ENCODE peak calls at places on chromosomes 1 and 21, in four cellular contexts. D, L, X and G are unnamed samples.

GRCh38 chr1:204990059-204990664 is 52.9 kb upstream of the CNTN2 start:
- DNase-seq in D (no peak), X (no peak), L (no peak), G (no peak)

GRCh38 chr1:76782777-76783176 is 84.5 kb upstream of the ST6GALNAC5 start:
- DNase-seq in L (no peak), D (no peak), X (no peak), G (no peak)

GRCh38 chr1:39816431-39817090 is 27.9 kb upstream of the BMP8B start:
- DNase-seq in X (peak; percentile 55), L (peak; percentile 86), D (peak; percentile 92), G (peak; percentile 49)

GRCh38 chr1:26097696-26098095 is 13.9 kb upstream of the PDIK1L start:
- DNase-seq in L (no peak), X (no peak), D (no peak), G (no peak)

GRCh38 chr21:42407476-42407875 is 3.8 kb downstream of the UBASH3A start:
- DNase-seq in X (no peak), L (no peak), D (no peak), G (no peak)

GRCh38 chr1:159076753-159077656 is at the start of gene AIM2:
- DNase-seq in X (peak; percentile 97), D (no peak), L (peak; percentile 76), G (no peak)

GRCh38 chr1:95116666-95117206 is 419 bp upstream of the TLCD4 start:
- DNase-seq in L (peak; percentile 73), D (peak; percentile 78), X (no peak), G (peak; percentile 77)

GRCh38 chr1:198212675-198213074 is 55.9 kb downstream of the NEK7 start:
- DNase-seq in X (no peak), L (no peak), D (no peak), G (no peak)

GRCh38 chr1:19735419-19736127 is 64.1 kb downstream of the TMCO4 start:
- DNase-seq in L (no peak), X (no peak), D (no peak), G (no peak)

GRCh38 chr1:67619080-67619479 is 65.9 kb upstream of the GADD45A start:
- DNase-seq in D (peak; percentile 8), L (no peak), X (no peak), G (no peak)

GRCh38 chr1:6485937-6486250 is 5.6 kb downstream of the PLEKHG5 start:
- DNase-seq in L (peak; percentile 48), X (no peak), D (no peak), G (no peak)

GRCh38 chr1:163834778-163835177 is 513.0 kb downstream of the NUF2 start:
- DNase-seq in D (no peak), L (no peak), X (no peak), G (no peak)

GRCh38 chr1:162040657-162041056 is 17.0 kb upstream of the OLFML2B start:
- DNase-seq in X (no peak), L (no peak), D (no peak), G (peak; percentile 12)

GRCh38 chr1:181149326-181150000 is 61.0 kb downstream of the IER5 start:
- DNase-seq in X (no peak), D (no peak), L (no peak), G (no peak)

GRCh38 chr1:200483491-200484143 is 73.8 kb upstream of the ZNF281 start:
- DNase-seq in L (peak; percentile 33), D (no peak), X (peak; percentile 72), G (peak; percentile 77)

GRCh38 chr1:212698467-212699103 is 1.1 kb downstream of the BATF3 start:
- DNase-seq in L (no peak), D (no peak), X (no peak), G (no peak)

GRCh38 chr1:34929497-34929852 is at the start of gene DLGAP3:
- DNase-seq in X (no peak), D (peak; percentile 69), L (peak; percentile 78), G (no peak)

GRCh38 chr1:241063281-241063680 is 293.7 kb downstream of the RGS7 start:
- DNase-seq in X (no peak), L (no peak), D (no peak), G (no peak)

GRCh38 chr1:228378453-228379164 is 28.0 kb downstream of the TRIM11 start:
- DNase-seq in L (peak; percentile 87), X (no peak), D (peak; percentile 95), G (no peak)

GRCh38 chr1:177913762-177914540 is 55.9 kb downstream of the SEC16B start:
- DNase-seq in L (no peak), D (peak; percentile 57), X (no peak), G (peak; percentile 17)

GRCh38 chr1:115377411-115377810 is 39.4 kb upstream of the NGF start:
- DNase-seq in D (no peak), L (no peak), X (no peak), G (no peak)

GRCh38 chr1:33815061-33815460 is 48.8 kb upstream of the HMGB4 start:
- DNase-seq in L (no peak), D (no peak), X (no peak), G (no peak)

GRCh38 chr1:5427026-5427613 is 565.1 kb downstream of the NPHP4 start:
- DNase-seq in L (peak; percentile 18), D (no peak), X (no peak), G (no peak)

GRCh38 chr1:64074767-64075166 is 128.7 kb upstream of the UBE2U start:
- DNase-seq in D (no peak), X (no peak), L (no peak), G (no peak)

GRCh38 chr1:64915381-64916274 is 50.7 kb downstream of the JAK1 start:
- DNase-seq in D (no peak), X (no peak), L (no peak), G (peak; percentile 93)

GRCh38 chr1:147892731-147893214 is 9.8 kb upstream of the GJA8 start:
- DNase-seq in L (peak; percentile 60), X (no peak), D (no peak), G (peak; percentile 28)

GRCh38 chr1:230016139-230016538 is 50.9 kb upstream of the GALNT2 start:
- DNase-seq in L (no peak), X (no peak), D (no peak), G (no peak)

GRCh38 chr1:91813813-91814212 is 72.1 kb downstream of the TGFBR3 start:
- DNase-seq in X (no peak), L (no peak), D (no peak), G (no peak)

GRCh38 chr1:85297855-85298629 is 21.6 kb upstream of the BCL10 start:
- DNase-seq in X (peak; percentile 80), D (no peak), L (no peak), G (peak; percentile 83)

GRCh38 chr1:6727535-6727934 is 25.9 kb upstream of the DNAJC11 start:
- DNase-seq in X (peak; percentile 16), L (peak; percentile 77), D (peak; percentile 80), G (peak; percentile 59)

GRCh38 chr1:185825556-185825955 is 91.4 kb downstream of the HMCN1 start:
- DNase-seq in X (no peak), L (no peak), D (no peak), G (no peak)

GRCh38 chr1:203186446-203187305 is at the start of gene CHI3L1:
- DNase-seq in X (no peak), D (no peak), L (no peak), G (no peak)

GRCh38 chr1:39326836-39327235 is 122.3 kb downstream of the MACF1 start:
- DNase-seq in L (peak; percentile 31), D (no peak), X (no peak), G (no peak)

GRCh38 chr1:43143441-43143888 is 28.6 kb downstream of the EBNA1BP2 start:
- DNase-seq in L (peak; percentile 64), D (peak; percentile 90), X (no peak), G (no peak)

GRCh38 chr1:195763146-195763906 is 844.9 kb downstream of the KCNT2 start:
- DNase-seq in L (no peak), D (no peak), X (no peak), G (no peak)

GRCh38 chr1:112983540-112984131 is 27.6 kb upstream of the SLC16A1 start:
- DNase-seq in D (no peak), L (no peak), X (no peak), G (no peak)

GRCh38 chr1:12087797-12088314 is 24.8 kb downstream of the TNFRSF8 start:
- DNase-seq in X (peak; percentile 76), D (no peak), L (no peak), G (no peak)
- TF ChIP-seq CHD2 in X (peak; percentile 40), D (no peak), L (no peak), G (no peak)

GRCh38 chr1:8823295-8823664 is 5.8 kb upstream of the RERE start:
- DNase-seq in L (no peak), X (no peak), D (no peak), G (no peak)

GRCh38 chr1:8822383-8823294 is 5.2 kb upstream of the RERE start:
- DNase-seq in X (no peak), L (peak; percentile 61), D (no peak), G (peak; percentile 59)

GRCh38 chr1:8831329-8831728 is 13.9 kb upstream of the RERE start:
- DNase-seq in D (no peak), X (no peak), L (no peak), G (no peak)

GRCh38 chr1:8821084-8821483 is 3.6 kb upstream of the RERE start:
- DNase-seq in L (no peak), D (no peak), X (no peak), G (no peak)

GRCh38 chr1:8825985-8826481 is 8.6 kb upstream of the RERE start:
- DNase-seq in L (no peak), X (no peak), D (no peak), G (no peak)
- TF ChIP-seq YY1 in L (no peak), X (no peak), D (no peak), G (no peak)

GRCh38 chr1:3086272-3086671 is 17.3 kb downstream of the PRDM16 start:
- DNase-seq in X (no peak), D (no peak), L (no peak), G (no peak)

GRCh38 chr1:3092530-3092929 is 23.5 kb downstream of the PRDM16 start:
- DNase-seq in X (no peak), D (no peak), L (no peak), G (no peak)

GRCh38 chr1:3087049-3087448 is 18.0 kb downstream of the PRDM16 start:
- DNase-seq in L (no peak), D (no peak), X (no peak), G (no peak)

GRCh38 chr1:3091334-3091733 is 22.3 kb downstream of the PRDM16 start:
- DNase-seq in X (no peak), D (no peak), L (no peak), G (no peak)

GRCh38 chr1:3089490-3089889 is 20.5 kb downstream of the PRDM16 start:
- DNase-seq in D (no peak), X (no peak), L (no peak), G (no peak)
- TF ChIP-seq CHD2 in D (no peak), X (no peak), L (no peak), G (no peak)

GRCh38 chr1:149929847-149930246 is 2.2 kb upstream of the SF3B4 start:
- DNase-seq in D (no peak), X (no peak), L (no peak), G (no peak)

GRCh38 chr1:149934326-149934725 is 2.4 kb downstream of the MTMR11 start:
- DNase-seq in L (no peak), D (no peak), X (no peak), G (no peak)

GRCh38 chr1:149931212-149931805 is 3.7 kb upstream of the SF3B4 start:
- DNase-seq in X (no peak), L (no peak), D (no peak), G (no peak)

GRCh38 chr1:149933208-149933607 is 3.5 kb downstream of the MTMR11 start:
- DNase-seq in L (no peak), D (no peak), X (no peak), G (no peak)

DNA sequence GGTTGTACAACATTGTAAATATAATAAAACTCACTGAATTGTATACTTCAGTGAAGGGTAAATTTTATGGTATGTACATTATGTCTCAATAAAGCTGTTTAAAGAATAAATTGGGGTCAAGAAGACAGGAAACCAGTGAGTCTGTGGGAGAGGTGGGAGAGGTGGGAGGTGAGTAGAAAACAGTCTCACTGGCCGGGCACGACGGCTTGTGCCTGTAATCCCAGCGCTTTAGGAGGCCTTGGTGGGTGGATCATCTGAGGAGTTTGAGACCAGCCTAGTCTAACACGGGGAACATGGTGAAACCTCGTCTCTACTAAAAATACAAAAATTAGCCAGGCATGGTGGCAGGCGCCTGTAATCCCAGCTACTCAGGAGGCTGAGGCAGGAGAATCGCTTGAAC is 4.2 kb downstream of the MTMR11 start:
- DNase-seq in L (no peak), X (no peak), D (no peak), G (no peak)
- TF ChIP-seq YY1 in L (no peak), X (no peak), D (no peak), G (no peak)